ENCODE peak calls at places on chromosome 12, in six cellular contexts. V is GM12878, G is HepG2, M is GM12891, Q is K562, F is H1. P is an unnamed sample.

GRCh38 chr12:33093534-33093933 is 197.0 kb upstream of the PKP2 start:
- DNase-seq in F (no peak), G (no peak), M (no peak), V (no peak), Q (no peak), P (no peak)

GRCh38 chr12:40525054-40525453 is 167.2 kb upstream of the CNTN1 start:
- DNase-seq in M (no peak), G (no peak), F (no peak), Q (no peak), V (no peak), P (no peak)

GRCh38 chr12:77152623-77153193 is 87.3 kb upstream of the E2F7 start:
- DNase-seq in G (peak), Q (no peak), V (no peak), M (no peak), F (no peak), P (no peak)

GRCh38 chr12:52636189-52636588 is 15.8 kb downstream of the KRT2 start:
- DNase-seq in M (no peak), G (no peak), Q (no peak), F (no peak), V (no peak), P (no peak)

GRCh38 chr12:109637341-109637740 is 63.7 kb downstream of the MVK start:
- DNase-seq in V (no peak), F (no peak), G (no peak), M (no peak), Q (no peak), P (no peak)

GRCh38 chr12:26845984-26846383 is 13.0 kb upstream of the ITPR2 start:
- DNase-seq in F (no peak), G (peak), Q (peak), V (no peak), M (no peak), P (no peak)

GRCh38 chr12:65171073-65171472 is 1.7 kb downstream of the LEMD3 start:
- DNase-seq in V (no peak), G (no peak), F (no peak), M (no peak), Q (no peak), P (no peak)

GRCh38 chr12:132127041-132127440 is 17.1 kb downstream of the DDX51 start:
- DNase-seq in Q (no peak), M (no peak), V (no peak), F (no peak), G (no peak), P (no peak)

GRCh38 chr12:105617141-105617540 is 286.6 kb downstream of the C12orf75 start:
- DNase-seq in Q (no peak), G (no peak), F (no peak), M (no peak), V (no peak), P (no peak)

GRCh38 chr12:80053048-80053790 is 46.1 kb upstream of the OTOGL start:
- DNase-seq in F (no peak), G (no peak), Q (no peak), V (no peak), M (no peak), P (no peak)

GRCh38 chr12:119989619-119990381 is 764 bp downstream of the BICDL1 start:
- DNase-seq in Q (peak), F (peak), M (peak), V (no peak), G (peak), P (peak)

GRCh38 chr12:50845021-50845647 is 2.4 kb downstream of the TMPRSS12 start:
- DNase-seq in F (no peak), Q (peak), G (no peak), M (no peak), V (no peak), P (no peak)

GRCh38 chr12:124450376-124450750 is 117.0 kb downstream of the NCOR2 start:
- DNase-seq in V (no peak), M (no peak), F (no peak), Q (no peak), G (no peak), P (no peak)

GRCh38 chr12:65490193-65490592 is 211.7 kb downstream of the MSRB3 start:
- DNase-seq in F (no peak), M (no peak), G (no peak), V (no peak), Q (no peak), P (no peak)

GRCh38 chr12:68414988-68415387 is 82.8 kb upstream of the MDM1 start:
- DNase-seq in F (no peak), Q (no peak), V (peak), G (no peak), M (no peak), P (no peak)

GRCh38 chr12:66627270-66627987 is 51.4 kb downstream of the GRIP1 start:
- DNase-seq in G (no peak), F (no peak), V (no peak), Q (no peak), M (no peak), P (no peak)

GRCh38 chr12:132558861-132559623 is 51.3 kb downstream of the LRCOL1 start:
- DNase-seq in Q (no peak), G (no peak), M (no peak), F (no peak), V (no peak), P (no peak)

GRCh38 chr12:14946856-14947255 is 8.5 kb upstream of the ERP27 start:
- DNase-seq in G (no peak), M (no peak), F (no peak), V (no peak), Q (no peak), P (no peak)

GRCh38 chr12:56719056-56719455 is 6.0 kb downstream of the NACA start:
- DNase-seq in F (no peak), V (no peak), Q (no peak), M (no peak), G (no peak), P (no peak)

GRCh38 chr12:87775051-87775450 is 254.2 kb downstream of the C12orf50 start:
- DNase-seq in F (no peak), V (no peak), G (no peak), M (no peak), Q (no peak), P (no peak)

GRCh38 chr12:22282283-22282682 is 52.2 kb downstream of the ST8SIA1 start:
- DNase-seq in M (no peak), G (no peak), Q (no peak), V (no peak), F (no peak), P (no peak)

GRCh38 chr12:69330475-69331473 is 17.4 kb upstream of the LYZ start:
- DNase-seq in M (no peak), F (peak), G (no peak), Q (peak), V (no peak), P (peak)

GRCh38 chr12:97995085-97995484 is 520.3 kb upstream of the TMPO start:
- DNase-seq in V (no peak), Q (no peak), M (no peak), F (no peak), G (no peak), P (no peak)

GRCh38 chr12:67364228-67364627 is 95.1 kb downstream of the CAND1 start:
- DNase-seq in V (no peak), M (no peak), F (no peak), G (no peak), Q (no peak), P (no peak)

GRCh38 chr12:65649126-65649525 is 175.2 kb upstream of the HMGA2 start:
- DNase-seq in V (no peak), Q (no peak), G (no peak), F (no peak), M (no peak), P (no peak)

GRCh38 chr12:27332407-27333310 is at the start of gene BMAL2:
- DNase-seq in M (peak), G (peak), Q (peak), F (no peak), V (no peak), P (peak)

GRCh38 chr12:84201976-84202375 is 710.6 kb downstream of the SLC6A15 start:
- DNase-seq in V (no peak), M (no peak), F (no peak), Q (no peak), G (no peak), P (no peak)

GRCh38 chr12:113184098-113184899 is 979 bp downstream of the DDX54 start:
- DNase-seq in M (no peak), Q (no peak), F (no peak), G (no peak), V (no peak), P (no peak)

GRCh38 chr12:124486346-124486963 is 81.0 kb downstream of the NCOR2 start:
- DNase-seq in V (no peak), F (no peak), G (no peak), Q (no peak), M (no peak), P (no peak)

GRCh38 chr12:59055204-59055839 is 135.0 kb upstream of the LRIG3 start:
- DNase-seq in G (no peak), Q (no peak), F (no peak), V (no peak), M (no peak), P (no peak)

GRCh38 chr12:88325828-88326214 is 183.7 kb downstream of the TMTC3 start:
- DNase-seq in V (no peak), Q (no peak), G (no peak), F (no peak), M (no peak), P (no peak)

GRCh38 chr12:58917699-58918334 is 2.5 kb downstream of the LRIG3 start:
- DNase-seq in Q (no peak), V (no peak), M (no peak), G (no peak), F (no peak), P (no peak)

GRCh38 chr12:59401862-59402261 is 194.0 kb upstream of the SLC16A7 start:
- DNase-seq in M (no peak), Q (no peak), G (no peak), V (no peak), F (no peak), P (no peak)

GRCh38 chr12:118055144-118055557 is 5.8 kb downstream of the WSB2 start:
- DNase-seq in G (peak), M (no peak), V (no peak), F (no peak), Q (peak), P (peak)

GRCh38 chr12:5694759-5695409 is 250.2 kb downstream of the ANO2 start:
- DNase-seq in Q (no peak), G (no peak), M (no peak), F (no peak), V (no peak), P (no peak)

GRCh38 chr12:131583085-131583712 is 127.7 kb upstream of the SFSWAP start:
- DNase-seq in V (no peak), G (no peak), M (no peak), F (no peak), Q (no peak), P (no peak)

GRCh38 chr12:168763-169525 is 45.0 kb downstream of the SLC6A12 start:
- DNase-seq in V (no peak), Q (no peak), F (no peak), M (no peak), G (no peak), P (no peak)

GRCh38 chr12:168201-168600 is 45.8 kb downstream of the SLC6A12 start:
- DNase-seq in F (no peak), Q (no peak), G (no peak), V (no peak), M (no peak), P (no peak)

GRCh38 chr12:170361-171225 is 43.4 kb downstream of the SLC6A12 start:
- DNase-seq in M (no peak), V (no peak), Q (no peak), F (no peak), G (no peak), P (no peak)

GRCh38 chr12:171276-171675 is 42.7 kb downstream of the SLC6A12 start:
- DNase-seq in M (no peak), F (no peak), V (no peak), G (no peak), Q (no peak), P (no peak)

GRCh38 chr12:169528-170360 is 44.2 kb downstream of the SLC6A12 start:
- DNase-seq in Q (peak), G (no peak), F (no peak), M (no peak), V (no peak), P (no peak)
- TF ChIP-seq POLR2A in Q (no peak), G (no peak), F (no peak), M (no peak), V (no peak), P (no peak)

GRCh38 chr12:75813066-75813465 is 218.5 kb downstream of the PHLDA1 start:
- DNase-seq in G (no peak), V (no peak), Q (no peak), M (peak), F (no peak), P (no peak)
- TF ChIP-seq TAF1 in G (no peak), V (no peak), Q (no peak), M (no peak), F (no peak), P (no peak)

GRCh38 chr12:121800694-121801600 is 2.9 kb upstream of the SETD1B start:
- DNase-seq in M (no peak), G (no peak), V (no peak), Q (peak), F (no peak), P (no peak)
- TF ChIP-seq POLR2A in M (peak), G (peak), V (peak), Q (peak), F (peak), P (peak)

GRCh38 chr12:101666017-101666728 is 31.3 kb upstream of the CHPT1 start:
- DNase-seq in V (no peak), G (no peak), M (no peak), Q (no peak), F (no peak), P (no peak)
- TF ChIP-seq TAF1 in V (no peak), G (no peak), M (no peak), Q (no peak), F (no peak), P (no peak)

GRCh38 chr12:30795660-30796507 is 41.1 kb upstream of the CAPRIN2 start:
- DNase-seq in M (peak), F (no peak), G (peak), Q (peak), V (no peak), P (peak)
- TF ChIP-seq POLR2A in M (no peak), F (peak), G (no peak), Q (no peak), V (no peak), P (no peak)

DNA sequence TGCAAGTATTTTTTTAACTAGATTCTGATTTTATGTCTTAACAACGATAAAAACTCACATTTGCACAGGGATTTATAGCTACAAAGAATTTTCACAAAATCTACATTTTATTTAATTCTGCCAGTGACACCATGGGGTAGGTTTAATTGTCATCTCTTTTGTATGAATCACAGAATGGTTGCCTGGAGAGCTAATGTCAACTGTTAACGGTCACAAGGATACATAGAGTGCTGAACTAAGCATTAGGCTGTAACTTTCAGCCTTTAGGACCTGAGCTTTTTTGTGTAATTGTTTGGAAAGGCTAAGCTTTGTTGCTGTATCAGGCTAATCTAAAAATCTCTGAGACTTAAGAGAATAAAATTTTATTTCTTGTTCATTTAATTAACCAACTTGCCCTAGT is 465.3 kb upstream of the TBX3 start:
- DNase-seq in G (no peak), V (no peak), F (no peak), Q (no peak), M (no peak), P (no peak)
- TF ChIP-seq TAF1 in G (no peak), V (no peak), F (no peak), Q (no peak), M (no peak), P (no peak)

DNA sequence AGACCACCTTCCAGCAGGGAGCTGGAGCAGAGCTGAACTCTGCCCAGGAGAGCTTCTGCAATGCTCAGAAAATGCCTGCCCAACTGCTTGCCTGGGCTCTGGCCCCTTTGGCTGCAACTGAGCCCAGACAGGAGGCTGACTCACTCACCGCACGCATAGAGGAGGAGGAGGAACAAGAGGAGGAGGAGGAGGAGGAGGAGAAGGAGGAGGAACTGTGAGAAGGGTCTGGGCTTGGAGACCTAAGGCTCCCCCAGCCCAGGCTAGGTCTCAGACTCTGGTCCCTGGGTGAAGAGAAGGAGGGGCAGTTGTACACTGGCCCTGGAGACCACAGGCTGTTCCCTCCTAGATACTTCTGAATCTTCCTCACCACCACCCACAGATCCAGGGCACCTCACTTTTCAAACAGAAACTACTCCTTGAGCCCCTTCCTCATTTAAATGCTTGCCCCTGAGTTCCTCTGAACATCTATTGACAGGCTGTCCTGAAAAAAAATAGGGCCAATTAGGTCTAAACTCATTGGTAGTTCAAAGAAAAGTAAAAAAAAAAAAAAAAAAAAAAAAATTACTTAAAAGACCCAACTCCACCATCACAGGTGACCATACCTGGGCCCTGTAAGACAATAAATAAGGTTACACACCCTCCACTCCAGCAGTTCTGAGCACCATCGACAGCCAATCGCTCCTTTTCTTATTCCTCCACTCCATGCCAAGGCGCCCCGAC is 707 bp downstream of the VDR start:
- DNase-seq in V (no peak), G (no peak), F (no peak), M (no peak), Q (peak), P (no peak)
- TF ChIP-seq POLR2A in V (no peak), G (no peak), F (no peak), M (no peak), Q (no peak), P (no peak)

DNA sequence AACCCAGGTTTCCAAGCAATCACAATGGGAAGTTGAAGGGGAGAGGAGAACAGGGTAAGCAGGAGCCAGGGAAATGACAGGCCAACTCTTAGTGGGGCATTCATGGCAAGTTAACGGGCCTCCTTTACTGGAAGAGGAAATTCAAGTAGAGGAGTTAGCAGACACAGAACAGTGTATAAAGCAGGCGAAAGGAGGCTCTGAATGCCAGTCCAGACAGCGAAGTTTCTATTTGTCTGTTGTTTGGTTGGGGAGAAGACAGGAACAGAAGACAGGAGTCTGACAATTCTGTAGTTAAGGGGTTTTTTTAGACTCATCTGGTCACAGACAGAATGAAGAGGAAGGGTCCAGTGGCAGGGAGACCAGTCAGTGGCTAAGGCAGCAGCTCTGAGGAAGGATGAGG is at the start of gene ACSM4:
- DNase-seq in G (no peak), F (no peak), M (no peak), V (no peak), Q (no peak), P (no peak)
- TF ChIP-seq TAF1 in G (no peak), F (no peak), M (no peak), V (no peak), Q (no peak), P (no peak)

P was measured in GM12892.